ENCODE peak calls at places on chromosomes 6 and 20, in nine cellular contexts. S is activated naive CD4-positive, alpha-beta T cell treated with anti-CD3 and anti-CD28 coated beads, Interleukin-2, amount 50 U/mL, for 16 hours; Z is Jurkat, Clone E6-1; K is OCI-LY7; J is mesendoderm; T is activated CD4-positive, alpha-beta T cell treated with anti-CD3 and anti-CD28 coated beads, Interleukin-2, amount 50 U/mL, for 1 hour; F is AG09319; O is cardiac fibroblast; M is fibroblast of pulmonary artery. G is an unnamed sample.

GRCh38 chr6:166595949-166596348 is 9.5 kb upstream of the RAMACL start:
- DNase-seq in S (no peak), Z (no peak), K (no peak), J (no peak), T (no peak), F (no peak), O (peak), M (no peak), G (no peak)

GRCh38 chr6:38739532-38739931 is 24.4 kb downstream of the DNAH8 start:
- DNase-seq in S (no peak), Z (no peak), K (no peak), J (no peak), T (no peak), F (no peak), O (no peak), M (peak), G (peak)

GRCh38 chr6:142474446-142475289 is 172.9 kb downstream of the ADGRG6 start:
- DNase-seq in S (no peak), Z (peak), K (peak), J (peak), T (no peak), F (peak), O (peak), M (peak), G (peak)

GRCh38 chr6:11650711-11651110 is 113.2 kb downstream of the TMEM170B start:
- DNase-seq in S (no peak), Z (no peak), K (no peak), J (peak), T (no peak), F (no peak), O (peak), M (peak), G (no peak)

GRCh38 chr6:106975699-106976032 is 1.1 kb upstream of the CD24 start:
- DNase-seq in S (no peak), Z (no peak), K (peak), J (peak), T (no peak), F (no peak), O (no peak), M (peak), G (peak)

GRCh38 chr6:139173172-139173571 is 38.3 kb downstream of the HECA start:
- DNase-seq in S (no peak), Z (peak), K (no peak), J (peak), T (no peak), F (no peak), O (no peak), M (no peak), G (no peak)

GRCh38 chr6:42742116-42742894 is 3.6 kb downstream of the TBCC start:
- DNase-seq in S (no peak), Z (peak), K (peak), J (no peak), T (no peak), F (peak), O (peak), M (peak), G (peak)

GRCh38 chr20:19129976-19130612 is 82.3 kb upstream of the SLC24A3 start:
- DNase-seq in S (no peak), Z (no peak), K (no peak), J (no peak), T (no peak), F (no peak), O (no peak), M (no peak), G (no peak)

GRCh38 chr20:40672095-40672494 is 16.9 kb downstream of the MAFB start:
- DNase-seq in S (no peak), Z (no peak), K (no peak), J (no peak), T (no peak), F (no peak), O (no peak), M (no peak), G (no peak)

GRCh38 chr6:80022803-80023202 is 18.4 kb downstream of the TTK start:
- DNase-seq in S (no peak), Z (no peak), K (no peak), J (no peak), T (no peak), F (no peak), O (peak), M (peak), G (no peak)

GRCh38 chr6:56869346-56869745 is 85.6 kb upstream of the BEND6 start:
- DNase-seq in S (no peak), Z (no peak), K (no peak), J (no peak), T (no peak), F (no peak), O (peak), M (no peak), G (no peak)

GRCh38 chr6:134437376-134437775 is 119.5 kb upstream of the SGK1 start:
- DNase-seq in S (peak), Z (no peak), K (peak), J (no peak), T (no peak), F (no peak), O (peak), M (peak), G (no peak)

GRCh38 chr20:33945391-33946079 is 48.2 kb upstream of the RALY start:
- DNase-seq in S (no peak), Z (no peak), K (no peak), J (no peak), T (no peak), F (peak), O (peak), M (peak), G (no peak)

GRCh38 chr6:10420546-10421507 is 6.0 kb upstream of the TFAP2A start:
- DNase-seq in S (no peak), Z (no peak), K (no peak), J (peak), T (no peak), F (no peak), O (no peak), M (no peak), G (no peak)

GRCh38 chr20:38804682-38805501 is 605 bp upstream of the PPP1R16B start:
- DNase-seq in S (peak), Z (peak), K (peak), J (peak), T (peak), F (no peak), O (peak), M (peak), G (peak)

GRCh38 chr20:2290486-2290885 is 5.3 kb upstream of the TGM3 start:
- DNase-seq in S (no peak), Z (no peak), K (no peak), J (no peak), T (no peak), F (no peak), O (no peak), M (no peak), G (no peak)

GRCh38 chr6:139152088-139152891 is 17.4 kb downstream of the HECA start:
- DNase-seq in S (no peak), Z (no peak), K (no peak), J (no peak), T (no peak), F (no peak), O (no peak), M (no peak), G (no peak)

GRCh38 chr6:170297577-170298330 is 6.9 kb upstream of the DLL1 start:
- DNase-seq in S (no peak), Z (no peak), K (no peak), J (no peak), T (no peak), F (no peak), O (no peak), M (no peak), G (no peak)

GRCh38 chr6:161137839-161138544 is 135.9 kb downstream of the AGPAT4 start:
- DNase-seq in S (no peak), Z (no peak), K (no peak), J (no peak), T (no peak), F (no peak), O (no peak), M (no peak), G (no peak)

GRCh38 chr6:83480470-83480869 is 31.9 kb upstream of the PRSS35 start:
- DNase-seq in S (no peak), Z (no peak), K (no peak), J (no peak), T (no peak), F (no peak), O (no peak), M (no peak), G (no peak)

GRCh38 chr6:143536461-143536865 is 24.9 kb upstream of the FUCA2 start:
- DNase-seq in S (peak), Z (no peak), K (peak), J (peak), T (peak), F (no peak), O (peak), M (peak), G (peak)

G was measured in Kasumi-1.